ENCODE peak calls at places on chromosomes 2 and 18, in four cellular contexts. T, X, S and H are unnamed samples.
A peak's percentile ranks its signal among the peaks of the same experiment; 100 is the strongest.

GRCh38 chr2:145273840-145274239 is 753.9 kb upstream of the ZEB2 start:
- DNase-seq in T (no peak), X (no peak), S (no peak), H (no peak)

GRCh38 chr2:37837576-37838335 is 87.3 kb upstream of the RMDN2 start:
- DNase-seq in T (peak; percentile 17), X (no peak), S (no peak), H (no peak)

GRCh38 chr2:215826838-215827441 is 186.4 kb downstream of the MREG start:
- DNase-seq in T (no peak), X (no peak), S (no peak), H (no peak)

GRCh38 chr2:147989809-147990403 is 30.6 kb downstream of the ORC4 start:
- DNase-seq in T (peak; percentile 16), X (peak; percentile 19), S (no peak), H (no peak)

GRCh38 chr2:239313251-239313650 is 87.6 kb downstream of the HDAC4 start:
- DNase-seq in T (no peak), X (no peak), S (no peak), H (no peak)

GRCh38 chr18:75248426-75249191 is 38.0 kb downstream of the TSHZ1 start:
- DNase-seq in T (no peak), X (no peak), S (peak; percentile 83), H (no peak)

GRCh38 chr2:191439481-191439880 is 194.3 kb downstream of the MYO1B start:
- DNase-seq in T (no peak), X (no peak), S (no peak), H (no peak)

GRCh38 chr2:216404010-216404618 is 8.2 kb upstream of the SMARCAL1 start:
- DNase-seq in T (peak; percentile 50), X (peak; percentile 15), S (peak; percentile 7), H (peak; percentile 33)

GRCh38 chr2:40488101-40488598 is 36.3 kb upstream of the SLC8A1 start:
- DNase-seq in T (peak; percentile 58), X (no peak), S (no peak), H (no peak)

GRCh38 chr18:58316943-58317342 is 272.9 kb downstream of the NEDD4L start:
- DNase-seq in T (no peak), X (no peak), S (no peak), H (no peak)

GRCh38 chr2:178767099-178768060 is 39.8 kb downstream of the TTN start:
- DNase-seq in T (no peak), X (no peak), S (peak; percentile 67), H (no peak)

GRCh38 chr18:40821596-40822243 is 1133.3 kb upstream of the PIK3C3 start:
- DNase-seq in T (no peak), X (no peak), S (no peak), H (peak; percentile 2)

GRCh38 chr2:26745609-26746327 is 18.3 kb upstream of the SLC35F6 start:
- DNase-seq in T (peak; percentile 87), X (peak; percentile 34), S (peak; percentile 73), H (peak; percentile 82)

GRCh38 chr2:232568161-232568560 is 17.7 kb downstream of the EIF4E2 start:
- DNase-seq in T (no peak), X (no peak), S (no peak), H (no peak)

GRCh38 chr2:27977623-27978312 is 87.2 kb downstream of the BABAM2 start:
- DNase-seq in T (no peak), X (no peak), S (no peak), H (no peak)

GRCh38 chr2:149422337-149422990 is 92.1 kb downstream of the LYPD6 start:
- DNase-seq in T (no peak), X (no peak), S (no peak), H (peak; percentile 25)

GRCh38 chr2:214987261-214987660 is 151.2 kb downstream of the ABCA12 start:
- DNase-seq in T (no peak), X (no peak), S (no peak), H (no peak)

GRCh38 chr2:205734436-205734835 is 52.1 kb downstream of the NRP2 start:
- DNase-seq in T (peak; percentile 64), X (no peak), S (no peak), H (peak; percentile 75)

GRCh38 chr2:183185534-183185933 is 61.3 kb downstream of the NUP35 start:
- DNase-seq in T (peak; percentile 43), X (no peak), S (no peak), H (peak; percentile 16)

GRCh38 chr2:18500333-18500732 is 60.1 kb downstream of the RDH14 start:
- DNase-seq in T (no peak), X (no peak), S (no peak), H (no peak)

GRCh38 chr2:152418688-152419087 is 83.7 kb downstream of the FMNL2 start:
- DNase-seq in T (no peak), X (no peak), S (no peak), H (no peak)

GRCh38 chr2:158049129-158049855 is 52.4 kb upstream of the UPP2 start:
- DNase-seq in T (no peak), X (no peak), S (no peak), H (no peak)